ENCODE peak calls at places on chromosomes 12 and 14, in six cellular contexts. Z is PC-3, D is IMR-90, I is A673, W is tibial nerve, G is OCI-LY7. K is an unnamed sample. For H3K36me3 and H3K4me1, the result is how much of the 10 kb centered on the place peaks cover.

GRCh38 chr12:39277416-39277815 is 165.5 kb downstream of the KIF21A start:
- DNase-seq in Z (no peak), D (no peak), I (no peak), W (no peak), G (no peak), K (peak)

GRCh38 chr12:113470871-113471618 is 626 bp downstream of the LHX5 start:
- DNase-seq in Z (no peak), D (no peak), I (no peak), W (no peak), G (no peak), K (no peak)

GRCh38 chr12:123061806-123062205 is 81.3 kb downstream of the ARL6IP4 start:
- DNase-seq in Z (no peak), D (no peak), I (no peak), W (no peak), G (peak), K (no peak)

GRCh38 chr12:132375747-132376463 is 46.5 kb upstream of the GALNT9 start:
- DNase-seq in Z (no peak), D (no peak), I (no peak), W (no peak), G (no peak), K (no peak)

GRCh38 chr14:56125772-56126411 is 7.7 kb downstream of the PELI2 start:
- DNase-seq in Z (no peak), D (no peak), I (no peak), W (no peak), G (no peak), K (no peak)

GRCh38 chr14:37810094-37810801 is 214.8 kb downstream of the TTC6 start:
- DNase-seq in Z (no peak), D (no peak), I (no peak), W (no peak), G (no peak), K (no peak)

GRCh38 chr12:112836736-112837628 is 45.4 kb downstream of the RPH3A start:
- DNase-seq in Z (peak), D (no peak), I (no peak), W (no peak), G (no peak), K (no peak)

GRCh38 chr12:116466536-116466935 is 92.6 kb upstream of the MAP1LC3B2 start:
- DNase-seq in Z (peak), D (peak), I (no peak), W (no peak), G (no peak), K (peak)

GRCh38 chr14:51682411-51682810 is 30.7 kb downstream of the FRMD6 start:
- DNase-seq in Z (no peak), D (peak), I (peak), W (no peak), G (no peak), K (no peak)

GRCh38 chr12:56078427-56078826 is 1.5 kb upstream of the ERBB3 start:
- DNase-seq in Z (no peak), D (no peak), I (no peak), W (no peak), G (no peak), K (no peak)

GRCh38 chr12:56080556-56081138 is 682 bp downstream of the ERBB3 start:
- DNase-seq in Z (peak), D (no peak), I (no peak), W (no peak), G (peak), K (peak)

GRCh38 chr12:56081393-56082347 is 1.7 kb downstream of the ERBB3 start:
- DNase-seq in Z (no peak), D (no peak), I (no peak), W (no peak), G (no peak), K (no peak)

GRCh38 chr12:56078931-56079728 is 835 bp upstream of the ERBB3 start:
- DNase-seq in Z (peak), D (peak), I (peak), W (peak), G (peak), K (peak)

DNA sequence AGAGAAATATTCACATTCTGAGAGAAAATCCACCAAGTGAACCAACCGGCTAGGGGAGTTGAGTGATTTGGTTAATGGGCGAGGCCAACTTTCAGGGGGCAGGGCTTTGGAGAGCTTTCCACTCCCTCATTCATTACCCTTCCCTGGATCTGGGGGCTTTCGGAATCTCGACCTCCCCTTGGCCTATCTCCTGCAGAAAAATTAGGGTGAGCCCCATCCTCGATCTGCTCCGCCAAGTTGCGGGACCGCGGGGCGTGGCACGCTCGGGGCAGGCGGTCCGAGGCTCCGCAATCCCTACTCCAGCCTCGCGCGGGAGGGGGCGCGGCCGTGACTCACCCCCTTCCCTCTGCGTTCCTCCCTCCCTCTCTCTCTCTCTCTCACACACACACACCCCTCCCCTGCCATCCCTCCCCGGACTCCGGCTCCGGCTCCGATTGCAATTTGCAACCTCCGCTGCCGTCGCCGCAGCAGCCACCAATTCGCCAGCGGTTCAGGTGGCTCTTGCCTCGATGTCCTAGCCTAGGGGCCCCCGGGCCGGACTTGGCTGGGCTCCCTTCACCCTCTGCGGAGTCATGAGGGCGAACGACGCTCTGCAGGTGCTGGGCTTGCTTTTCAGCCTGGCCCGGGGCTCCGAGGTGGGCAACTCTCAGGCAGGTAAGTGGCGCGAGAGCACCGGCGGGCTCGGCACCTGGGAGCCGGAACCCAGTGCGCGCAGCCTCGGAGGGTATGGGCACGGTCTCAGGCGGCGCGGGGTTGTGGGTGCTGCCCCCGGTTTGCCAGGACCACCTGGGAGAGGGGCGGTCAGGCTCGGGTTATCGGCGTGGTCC is at the start of gene ERBB3:
- DNase-seq in Z (peak), D (peak), I (peak), W (peak), G (peak), K (peak)
- TF ChIP-seq CTCF in Z (no peak), D (peak), I (no peak), W (no peak), G (no peak), K (no peak)

DNA sequence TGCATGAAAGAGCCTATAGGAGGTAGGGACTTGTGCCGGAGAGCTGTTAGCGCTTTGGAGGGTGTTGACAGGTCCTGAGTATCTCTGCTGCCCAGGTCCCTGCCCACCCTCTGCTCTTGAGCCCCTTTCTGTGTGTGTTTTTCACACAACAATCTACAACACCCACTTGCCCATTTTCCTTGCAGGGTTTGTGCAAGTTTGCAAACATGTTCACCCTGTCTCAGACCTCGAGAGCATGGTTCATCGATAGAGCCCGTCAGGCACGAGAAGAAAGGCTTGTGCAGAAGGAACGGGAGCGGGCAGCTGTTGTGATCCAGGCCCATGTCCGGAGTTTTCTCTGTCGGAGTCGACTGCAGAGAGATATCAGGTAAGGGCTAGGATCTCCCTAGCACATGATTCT is 5.9 kb downstream of the UBE3B start:
- DNase-seq in Z (no peak), D (no peak), I (no peak), W (no peak), G (no peak), K (no peak)
- H3K36me3 ChIP-seq in Z (under half), D (under half), I (under half), W (under half), G (under half), K (under half)

DNA sequence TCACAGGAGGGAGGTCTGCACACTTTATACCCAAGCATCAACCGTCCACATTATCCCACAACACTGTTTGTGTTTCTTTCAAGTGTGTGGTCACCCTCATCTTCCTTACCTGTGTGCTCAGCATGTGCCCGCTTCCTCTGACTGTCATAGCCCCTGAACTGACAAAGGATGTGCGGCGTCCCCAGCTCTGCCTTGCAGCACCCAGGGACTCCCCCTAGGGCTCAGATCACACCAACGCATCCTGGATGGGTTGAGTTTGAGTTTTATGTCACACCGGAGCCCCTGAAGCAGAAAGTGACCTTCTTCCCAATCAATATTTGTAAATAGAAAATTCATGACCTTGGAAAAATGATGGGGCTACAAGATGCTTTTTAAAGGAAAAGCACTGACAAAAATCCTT is 770.7 kb upstream of the TMEM132C start:
- DNase-seq in Z (no peak), D (no peak), I (no peak), W (no peak), G (no peak), K (no peak)
- H3K4me1 ChIP-seq in Z (under half), D (under half), I (under half), W (under half), G (under half), K (under half)

GRCh38 chr12:80709811-80710726 is 2.6 kb downstream of the MYF6 start:
- DNase-seq in Z (peak), D (no peak), I (peak), W (no peak), G (peak), K (peak)
- TF ChIP-seq CTCF in Z (peak), D (no peak), I (peak), W (no peak), G (peak), K (peak)

DNA sequence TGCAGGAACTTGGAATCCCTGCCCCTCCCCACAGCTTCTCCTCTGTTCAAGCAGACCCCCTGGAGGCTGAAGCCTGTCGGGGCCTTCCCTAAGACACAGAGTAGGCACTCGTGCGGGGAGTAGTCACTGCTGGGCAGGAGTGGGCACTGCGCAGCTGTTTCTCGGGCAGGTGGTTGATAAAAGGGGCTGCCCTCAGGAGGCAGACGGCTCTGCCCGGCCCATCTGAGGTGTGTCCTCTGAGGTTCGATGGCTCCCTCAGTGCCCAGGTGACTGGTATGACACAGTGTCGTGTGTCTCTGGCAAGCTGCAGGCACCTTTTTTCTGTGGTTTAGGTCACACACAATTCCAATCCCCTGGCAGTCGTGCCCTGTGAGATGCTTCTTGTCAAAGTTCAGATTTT is 10.1 kb downstream of the GALNT16 start:
- DNase-seq in Z (no peak), D (no peak), I (no peak), W (no peak), G (no peak), K (no peak)
- H3K36me3 ChIP-seq in Z (under half), D (under half), I (under half), W (under half), G (under half), K (under half)